ENCODE peak calls at places on chromosome 5, in eight cellular contexts. H is pancreas; I is IMR-90; W is body of pancreas; R is uterus; V is effector memory CD4-positive, alpha-beta T cell; Q is esophagus muscularis mucosa; S is right cardiac atrium. L is an unnamed sample.

GRCh38 chr5:148739524-148739923 is 85.2 kb upstream of the HTR4 start:
- DNase-seq in H (no peak), I (peak; percentile 47), W (no peak), R (no peak), V (no peak), Q (no peak), S (no peak), L (no peak)

GRCh38 chr5:35804201-35804653 is 52.5 kb upstream of the IL7R start:
- DNase-seq in H (no peak), I (no peak), W (no peak), R (no peak), V (no peak), Q (no peak), S (no peak), L (peak; percentile 18)

GRCh38 chr5:10377081-10377480 is 23.6 kb downstream of the MARCHF6 start:
- DNase-seq in H (no peak), I (no peak), W (no peak), R (no peak), V (no peak), Q (no peak), S (no peak), L (no peak)

GRCh38 chr5:38607396-38607795 is 51.0 kb upstream of the LIFR start:
- DNase-seq in H (no peak), I (peak; percentile 97), W (peak; percentile 26), R (no peak), V (no peak), Q (no peak), S (no peak), L (no peak)

GRCh38 chr5:144812770-144813169 is 642.1 kb downstream of the KCTD16 start:
- DNase-seq in H (peak; percentile 14), I (peak; percentile 90), W (no peak), R (no peak), V (no peak), Q (no peak), S (peak; percentile 12), L (no peak)

GRCh38 chr5:119860463-119860862 is 231.1 kb downstream of the FAM170A start:
- DNase-seq in H (no peak), I (no peak), W (no peak), R (no peak), V (no peak), Q (no peak), S (no peak), L (no peak)

GRCh38 chr5:18987101-18987500 is 1000.9 kb downstream of the CDH18 start:
- DNase-seq in H (no peak), I (no peak), W (no peak), R (no peak), V (no peak), Q (no peak), S (no peak), L (no peak)

GRCh38 chr5:107275333-107275732 is 395.4 kb downstream of the EFNA5 start:
- DNase-seq in H (no peak), I (no peak), W (no peak), R (no peak), V (no peak), Q (no peak), S (no peak), L (no peak)

GRCh38 chr5:143398451-143399237 is 4.8 kb downstream of the NR3C1 start:
- DNase-seq in H (no peak), I (peak; percentile 12), W (no peak), R (no peak), V (no peak), Q (no peak), S (no peak), L (no peak)

GRCh38 chr5:148532962-148533670 is 121.2 kb downstream of the HTR4 start:
- DNase-seq in H (no peak), I (no peak), W (no peak), R (no peak), V (no peak), Q (no peak), S (no peak), L (no peak)

GRCh38 chr5:72066658-72067057 is 40.6 kb upstream of the MAP1B start:
- DNase-seq in H (no peak), I (peak; percentile 90), W (no peak), R (no peak), V (no peak), Q (no peak), S (no peak), L (no peak)
- H3K27ac ChIP-seq in H (no peak overlapping the region), I (no peak overlapping the region), W (no peak overlapping the region), R (no peak overlapping the region), V (no peak overlapping the region), Q (no peak overlapping the region), S (no peak overlapping the region), L (no peak overlapping the region)

GRCh38 chr5:139392678-139393496 is 2.0 kb downstream of the PROB1 start:
- DNase-seq in H (no peak), I (no peak), W (peak; percentile 38), R (no peak), V (peak; percentile 59), Q (no peak), S (peak; percentile 59), L (no peak)
- H3K27ac ChIP-seq in H (no peak overlapping the region), I (no peak overlapping the region), W (no peak overlapping the region), R (no peak overlapping the region), V (peak overlapping the region; percentile 49), Q (peak overlapping the region; percentile 84), S (peak overlapping the region; percentile 93), L (no peak overlapping the region)

GRCh38 chr5:150648294-150649107 is 8.0 kb downstream of the SYNPO start:
- DNase-seq in H (no peak), I (no peak), W (no peak), R (peak; percentile 20), V (no peak), Q (no peak), S (no peak), L (no peak)
- H3K27ac ChIP-seq in H (no peak overlapping the region), I (no peak overlapping the region), W (no peak overlapping the region), R (peak overlapping the region; percentile 58), V (no peak overlapping the region), Q (peak overlapping the region; percentile 20), S (peak overlapping the region; percentile 84), L (no peak overlapping the region)

GRCh38 chr5:81244451-81244850 is 11.3 kb downstream of the CKMT2 start:
- DNase-seq in H (no peak), I (no peak), W (no peak), R (no peak), V (no peak), Q (peak; percentile 90), S (no peak), L (no peak)

GRCh38 chr5:81249240-81249639 is 16.1 kb downstream of the CKMT2 start:
- DNase-seq in H (no peak), I (no peak), W (no peak), R (no peak), V (no peak), Q (peak; percentile 14), S (no peak), L (no peak)

GRCh38 chr5:81245871-81246235 is 12.7 kb downstream of the CKMT2 start:
- DNase-seq in H (no peak), I (no peak), W (no peak), R (no peak), V (no peak), Q (peak; percentile 31), S (no peak), L (no peak)

GRCh38 chr5:81250004-81250403 is 16.9 kb downstream of the CKMT2 start:
- DNase-seq in H (no peak), I (no peak), W (no peak), R (no peak), V (no peak), Q (no peak), S (no peak), L (no peak)

GRCh38 chr5:81247441-81247972 is 14.4 kb downstream of the CKMT2 start:
- DNase-seq in H (no peak), I (peak; percentile 66), W (no peak), R (no peak), V (no peak), Q (peak; percentile 55), S (no peak), L (no peak)
- H3K27ac ChIP-seq in H (peak overlapping the region; percentile 5), I (no peak overlapping the region), W (peak overlapping the region; percentile 0), R (peak overlapping the region; percentile 10), V (no peak overlapping the region), Q (no peak overlapping the region), S (no peak overlapping the region), L (peak overlapping the region; percentile 74)

GRCh38 chr5:86971034-86971511 is 296.6 kb upstream of the RASA1 start:
- DNase-seq in H (no peak), I (peak; percentile 27), W (no peak), R (no peak), V (no peak), Q (no peak), S (no peak), L (no peak)

GRCh38 chr5:86977808-86978207 is 289.9 kb upstream of the RASA1 start:
- DNase-seq in H (no peak), I (no peak), W (no peak), R (no peak), V (no peak), Q (no peak), S (no peak), L (no peak)

GRCh38 chr5:86979801-86980510 is 287.7 kb upstream of the RASA1 start:
- DNase-seq in H (no peak), I (peak; percentile 71), W (no peak), R (no peak), V (no peak), Q (no peak), S (no peak), L (no peak)

GRCh38 chr5:86977185-86977584 is 290.5 kb upstream of the RASA1 start:
- DNase-seq in H (no peak), I (no peak), W (no peak), R (no peak), V (no peak), Q (no peak), S (no peak), L (no peak)

DNA sequence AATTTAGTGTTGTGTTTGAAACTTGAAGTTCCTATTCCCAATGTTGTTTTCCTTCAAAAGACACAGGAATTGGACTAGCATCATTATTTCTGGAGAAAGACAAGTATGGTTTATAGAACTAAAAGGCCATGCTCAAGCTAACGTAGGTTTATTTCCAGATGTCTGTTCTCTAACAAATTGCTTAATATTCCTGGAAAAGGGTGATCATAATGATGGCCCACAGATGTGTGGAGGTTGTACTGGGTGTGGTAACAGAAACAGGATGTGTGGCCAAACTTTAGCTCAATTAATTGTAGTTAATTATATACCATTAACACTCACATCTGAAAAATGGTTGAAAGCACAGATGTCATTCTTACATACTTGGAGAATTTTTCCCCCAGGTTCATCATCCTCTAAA is 292.8 kb upstream of the RASA1 start:
- DNase-seq in H (no peak), I (no peak), W (no peak), R (no peak), V (no peak), Q (no peak), S (no peak), L (no peak)
- H3K27ac ChIP-seq in H (no peak overlapping the region), I (no peak overlapping the region), W (no peak overlapping the region), R (no peak overlapping the region), V (no peak overlapping the region), Q (peak overlapping the region; percentile 10), S (no peak overlapping the region), L (no peak overlapping the region)

DNA sequence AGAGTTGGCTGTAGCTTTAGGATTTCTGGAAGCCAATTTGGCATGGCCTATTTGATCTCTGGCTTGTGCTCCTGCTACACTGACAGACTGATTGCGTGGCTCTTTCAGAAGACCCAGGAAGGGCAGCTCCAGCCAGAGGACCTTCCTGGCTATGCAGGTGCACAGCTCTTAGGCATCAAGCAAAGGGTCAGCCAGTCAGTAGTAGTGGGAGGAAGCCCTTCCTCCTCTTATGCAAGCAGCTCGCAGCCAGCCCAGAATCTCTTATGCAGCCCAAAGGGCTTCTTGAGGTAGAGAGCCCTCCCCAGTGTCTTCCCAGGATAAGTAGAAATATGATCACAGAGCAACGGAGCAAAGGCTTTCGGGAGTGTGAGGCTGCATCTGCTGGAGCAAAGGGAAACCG is 43.2 kb downstream of the SLC36A1 start:
- DNase-seq in H (no peak), I (no peak), W (no peak), R (no peak), V (no peak), Q (no peak), S (no peak), L (no peak)
- H3K27ac ChIP-seq in H (no peak overlapping the region), I (no peak overlapping the region), W (no peak overlapping the region), R (no peak overlapping the region), V (no peak overlapping the region), Q (no peak overlapping the region), S (no peak overlapping the region), L (no peak overlapping the region)

GRCh38 chr5:180787711-180788431 is 14.7 kb downstream of the MGAT1 start:
- DNase-seq in H (no peak), I (peak; percentile 57), W (no peak), R (no peak), V (no peak), Q (peak; percentile 82), S (no peak), L (no peak)
- H3K27ac ChIP-seq in H (peak overlapping the region; percentile 87), I (peak overlapping the region; percentile 51), W (peak overlapping the region; percentile 83), R (no peak overlapping the region), V (peak overlapping the region; percentile 28), Q (no peak overlapping the region), S (no peak overlapping the region), L (no peak overlapping the region)

L was measured in substantia nigra.